ENCODE peak calls at places on chromosomes 3 and 15, in seven cellular contexts. J is B cell, G is Calu3, D is mucosa of descending colon, A is bronchial epithelial cell, M is neural progenitor cell, V is H9. O is an unnamed sample.
A peak's percentile ranks its signal among the peaks of the same experiment; 100 is the strongest.

GRCh38 chr15:69484837-69485236 is 32.2 kb downstream of the RPLP1 start:
- DNase-seq in D (no peak), A (no peak), J (no peak), M (no peak), G (no peak), V (no peak), O (no peak)

GRCh38 chr15:89783861-89784685 is 7.9 kb downstream of the MESP2 start:
- DNase-seq in G (no peak), V (peak; percentile 25), M (no peak), A (no peak), J (no peak), D (peak; percentile 81), O (no peak)

GRCh38 chr3:28039829-28040228 is 201.6 kb upstream of the CMC1 start:
- DNase-seq in A (peak; percentile 75), D (no peak), V (no peak), J (no peak), M (no peak), G (no peak), O (no peak)

GRCh38 chr15:98689431-98689861 is 41.1 kb downstream of the IGF1R start:
- DNase-seq in A (peak; percentile 69), J (no peak), M (no peak), G (peak; percentile 48), D (no peak), V (no peak), O (no peak)

GRCh38 chr3:104066658-104067057 is 1300.1 kb upstream of the ALCAM start:
- DNase-seq in V (no peak), J (no peak), A (peak; percentile 67), G (no peak), M (no peak), D (no peak), O (no peak)

GRCh38 chr3:186044973-186045372 is 63.9 kb downstream of the ETV5 start:
- DNase-seq in V (no peak), J (no peak), A (no peak), G (no peak), D (no peak), M (peak; percentile 88), O (no peak)

GRCh38 chr3:50657407-50657806 is 17.3 kb upstream of the DOCK3 start:
- DNase-seq in G (no peak), D (no peak), M (no peak), A (no peak), J (no peak), V (no peak), O (no peak)

GRCh38 chr15:69036856-69037255 is 22.4 kb downstream of the NOX5 start:
- DNase-seq in V (no peak), G (no peak), J (no peak), A (no peak), D (no peak), M (no peak), O (no peak)

GRCh38 chr15:59222906-59223579 is 16.4 kb downstream of the LDHAL6B start:
- DNase-seq in A (peak; percentile 20), D (no peak), J (no peak), V (no peak), M (no peak), G (no peak), O (no peak)

GRCh38 chr15:25717116-25717755 is 145.9 kb downstream of the ATP10A start:
- DNase-seq in A (no peak), D (no peak), J (no peak), V (no peak), G (no peak), M (no peak), O (no peak)

GRCh38 chr3:48929358-48930035 is 10.9 kb downstream of the ARIH2 start:
- DNase-seq in M (no peak), G (no peak), A (no peak), D (no peak), J (no peak), V (no peak), O (no peak)

GRCh38 chr3:117193390-117193789 is 483.8 kb downstream of the TUSC7 start:
- DNase-seq in J (no peak), V (no peak), A (no peak), G (no peak), D (no peak), M (peak; percentile 6), O (no peak)
- TF ChIP-seq CTCF in J (no peak), V (peak; percentile 62), A (no peak), G (no peak), D (no peak), M (peak; percentile 45), O (peak; percentile 37)

GRCh38 chr3:37964716-37965115 is 25.9 kb upstream of the VILL start:
- DNase-seq in D (no peak), M (no peak), V (no peak), J (no peak), A (no peak), G (no peak), O (no peak)
- TF ChIP-seq CTCF in D (no peak), M (no peak), V (no peak), J (no peak), A (no peak), G (no peak), O (no peak)

GRCh38 chr3:13420817-13421755 is 964 bp upstream of the NUP210 start:
- DNase-seq in A (no peak), G (no peak), M (no peak), D (peak; percentile 44), J (peak; percentile 77), V (no peak), O (no peak)

GRCh38 chr3:13415236-13416001 is 4.7 kb downstream of the NUP210 start:
- DNase-seq in J (no peak), M (no peak), A (no peak), G (no peak), D (no peak), V (no peak), O (no peak)

GRCh38 chr3:13420051-13420816 is at the start of gene NUP210:
- DNase-seq in V (peak; percentile 67), G (peak; percentile 71), J (peak; percentile 81), A (no peak), M (peak; percentile 89), D (peak; percentile 72), O (peak; percentile 85)

GRCh38 chr3:13416002-13416793 is 3.9 kb downstream of the NUP210 start:
- DNase-seq in M (peak; percentile 41), J (peak; percentile 13), A (no peak), G (no peak), D (no peak), V (peak; percentile 60), O (peak; percentile 27)

DNA sequence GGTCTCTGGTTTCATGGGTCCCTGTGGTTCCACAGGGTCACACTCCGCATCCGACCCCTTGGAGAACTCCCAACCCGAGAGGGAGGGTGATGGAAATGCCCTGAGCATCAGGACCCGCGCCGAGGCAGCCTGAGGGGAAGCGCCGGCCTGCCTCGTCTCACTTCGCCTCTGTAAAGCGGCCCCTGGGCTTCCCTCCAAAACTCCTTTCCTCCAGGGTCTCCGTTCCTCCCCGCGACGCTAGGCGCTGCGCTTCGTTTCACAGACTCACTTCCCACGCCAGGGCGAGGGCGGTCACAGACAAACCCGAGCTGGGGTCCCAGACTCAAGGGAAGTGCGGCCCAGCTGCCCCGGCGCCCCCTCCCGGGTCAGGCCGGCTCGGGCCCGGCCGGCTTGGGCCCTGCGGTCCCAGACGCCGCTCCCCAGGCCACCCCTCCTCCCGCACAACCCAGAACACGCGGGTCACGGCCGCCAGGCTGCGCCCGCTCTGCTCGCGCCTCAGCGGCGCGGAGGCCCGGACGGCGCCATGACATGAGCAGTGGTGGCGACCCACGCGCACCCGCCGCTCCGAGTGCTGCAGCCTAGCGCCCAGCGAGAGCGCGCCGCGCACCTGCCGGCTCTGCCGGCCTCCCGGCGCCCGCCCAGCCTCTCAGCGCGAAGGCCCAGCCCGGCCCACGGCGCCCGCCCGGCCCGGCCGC is 619 bp downstream of the NUP210 start:
- DNase-seq in G (peak; percentile 43), D (peak; percentile 67), A (no peak), V (peak; percentile 47), J (peak; percentile 80), M (peak; percentile 77), O (peak; percentile 61)
- TF ChIP-seq CTCF in G (no peak), D (no peak), A (no peak), V (no peak), J (peak; percentile 10), M (peak; percentile 22), O (no peak)

GRCh38 chr3:170907519-170908234 is 760 bp downstream of the EIF5A2 start:
- DNase-seq in D (no peak), M (peak; percentile 21), G (no peak), J (no peak), A (no peak), V (no peak), O (peak; percentile 14)
- TF ChIP-seq CTCF in D (no peak), M (no peak), G (no peak), J (no peak), A (no peak), V (no peak), O (no peak)

GRCh38 chr15:27482344-27482743 is 511.4 kb downstream of the GABRG3 start:
- DNase-seq in J (no peak), D (no peak), G (no peak), M (no peak), A (no peak), V (no peak), O (no peak)

GRCh38 chr15:27481768-27482167 is 510.8 kb downstream of the GABRG3 start:
- DNase-seq in A (no peak), M (peak; percentile 51), D (no peak), J (no peak), G (no peak), V (peak; percentile 62), O (no peak)

GRCh38 chr15:27480141-27480530 is 509.2 kb downstream of the GABRG3 start:
- DNase-seq in M (no peak), V (no peak), G (no peak), J (no peak), D (no peak), A (no peak), O (no peak)

GRCh38 chr15:27480642-27481041 is 509.7 kb downstream of the GABRG3 start:
- DNase-seq in D (no peak), A (peak; percentile 83), M (no peak), V (no peak), J (no peak), G (no peak), O (no peak)

GRCh38 chr15:27479232-27480140 is 508.5 kb downstream of the GABRG3 start:
- DNase-seq in V (no peak), A (peak; percentile 96), J (no peak), G (no peak), D (no peak), M (no peak), O (no peak)
- TF ChIP-seq CTCF in V (no peak), A (no peak), J (no peak), G (no peak), D (no peak), M (no peak), O (no peak)

GRCh38 chr3:165624761-165625160 is 212.5 kb downstream of the BCHE start:
- DNase-seq in G (no peak), J (no peak), M (no peak), D (no peak), A (peak; percentile 7), V (no peak), O (no peak)
- TF ChIP-seq CTCF in G (peak; percentile 43), J (no peak), M (peak; percentile 35), D (no peak), A (peak; percentile 52), V (peak; percentile 64), O (no peak)

GRCh38 chr3:138834359-138835176 is at the start of gene PIK3CB:
- DNase-seq in D (peak; percentile 95), M (peak; percentile 97), J (peak; percentile 91), G (peak; percentile 99), A (peak; percentile 47), V (peak; percentile 92), O (peak; percentile 95)
- TF ChIP-seq CTCF in D (no peak), M (peak; percentile 44), J (peak; percentile 31), G (no peak), A (peak; percentile 33), V (peak; percentile 58), O (no peak)

O was measured in nephron progenitor cell.